ENCODE peak calls at places on chromosomes 7 and 10, in nine cellular contexts. S is GM12865, P is A549, Z is Caco-2, L is cardiac muscle cell, F is dorsolateral prefrontal cortex, D is neural progenitor cell, X is foreskin keratinocyte, U is heart right ventricle. C is an unnamed sample.

GRCh38 chr10:49611815-49612512 is 1.9 kb downstream of the SLC18A3 start:
- DNase-seq in L (no peak), X (no peak), Z (peak), F (peak), D (peak), U (no peak), P (no peak), S (no peak), C (no peak)

GRCh38 chr10:61993676-61994401 is 92.3 kb downstream of the ARID5B start:
- DNase-seq in L (peak), X (no peak), U (no peak), F (no peak), D (no peak), S (no peak), Z (no peak), P (no peak), C (no peak)

GRCh38 chr7:583410-584121 is 63.9 kb upstream of the PDGFA start:
- DNase-seq in D (no peak), X (no peak), S (no peak), U (no peak), F (no peak), L (no peak), P (no peak), Z (no peak), C (no peak)

GRCh38 chr10:79266092-79266491 is 81.2 kb upstream of the PPIF start:
- DNase-seq in F (no peak), S (peak), X (no peak), D (no peak), Z (no peak), U (no peak), P (no peak), L (no peak), C (no peak)

GRCh38 chr7:5450549-5451327 is 27.1 kb upstream of the TNRC18 start:
- DNase-seq in U (peak), D (peak), F (peak), X (no peak), P (peak), L (peak), S (peak), Z (peak), C (no peak)

GRCh38 chr10:125722811-125723210 is 3.3 kb downstream of the EDRF1 start:
- DNase-seq in Z (no peak), X (no peak), P (no peak), L (no peak), S (no peak), U (no peak), F (no peak), D (no peak), C (no peak)

GRCh38 chr7:39589323-39590111 is 23.3 kb downstream of the YAE1 start:
- DNase-seq in U (no peak), X (peak), S (peak), Z (no peak), F (no peak), P (peak), D (peak), L (peak), C (no peak)

GRCh38 chr10:69583106-69583505 is 9.9 kb upstream of the NEUROG3 start:
- DNase-seq in P (no peak), U (no peak), X (no peak), Z (no peak), L (no peak), S (no peak), F (no peak), D (no peak), C (no peak)

GRCh38 chr10:133568287-133568614 is 2.9 kb upstream of the SYCE1 start:
- DNase-seq in F (no peak), Z (no peak), S (no peak), P (no peak), L (no peak), U (no peak), X (no peak), D (no peak), C (no peak)

GRCh38 chr7:152522551-152522950 is 86.7 kb upstream of the KMT2C start:
- DNase-seq in F (peak), L (peak), Z (no peak), P (no peak), X (no peak), U (no peak), S (no peak), D (no peak), C (no peak)

GRCh38 chr10:70695241-70696030 is 23.1 kb downstream of the ADAMTS14 start:
- DNase-seq in F (no peak), Z (no peak), X (no peak), S (no peak), D (no peak), U (no peak), P (no peak), L (no peak), C (no peak)

GRCh38 chr10:129631011-129631410 is 164.0 kb downstream of the MGMT start:
- DNase-seq in X (no peak), F (no peak), D (no peak), Z (no peak), S (no peak), P (no peak), L (no peak), U (no peak), C (no peak)

GRCh38 chr7:105934577-105935185 is 28.4 kb upstream of the CDHR3 start:
- DNase-seq in U (no peak), X (no peak), D (peak), P (peak), L (peak), S (peak), F (no peak), Z (peak), C (no peak)

GRCh38 chr10:95214369-95214768 is 20.3 kb downstream of the ACSM6 start:
- DNase-seq in D (no peak), P (no peak), L (no peak), U (no peak), Z (no peak), F (no peak), S (no peak), X (no peak), C (no peak)

GRCh38 chr10:71741671-71742070 is 22.1 kb upstream of the C10orf105 start:
- DNase-seq in U (no peak), Z (no peak), S (no peak), F (no peak), D (no peak), X (no peak), P (no peak), L (no peak), C (no peak)

GRCh38 chr7:103766630-103767029 is 222.8 kb downstream of the RELN start:
- DNase-seq in L (no peak), U (no peak), Z (no peak), S (no peak), X (no peak), F (no peak), D (no peak), P (no peak), C (no peak)

GRCh38 chr10:124353091-124353815 is 65.5 kb downstream of the OAT start:
- DNase-seq in D (no peak), U (no peak), F (no peak), L (no peak), S (no peak), Z (peak), P (no peak), X (no peak), C (no peak)

GRCh38 chr10:34029455-34029854 is 695.0 kb upstream of the NRP1 start:
- DNase-seq in D (no peak), X (no peak), U (no peak), P (no peak), F (no peak), Z (no peak), L (no peak), S (no peak), C (no peak)

GRCh38 chr7:73872056-73872908 is 11.3 kb downstream of the TMEM270 start:
- DNase-seq in P (no peak), D (no peak), U (no peak), Z (no peak), F (no peak), X (no peak), S (no peak), L (no peak), C (no peak)

GRCh38 chr7:55192718-55193117 is 172.4 kb upstream of the LANCL2 start:
- DNase-seq in D (no peak), Z (no peak), F (no peak), L (peak), S (no peak), P (no peak), U (no peak), X (peak), C (no peak)

GRCh38 chr7:519974-520458 is 370 bp upstream of the PDGFA start:
- DNase-seq in S (peak), U (peak), P (peak), Z (no peak), D (peak), L (peak), F (peak), X (no peak), C (no peak)

GRCh38 chr7:390761-391410 is 100.9 kb downstream of the FOXL3 start:
- DNase-seq in D (no peak), S (no peak), U (no peak), X (no peak), P (no peak), L (no peak), Z (no peak), F (peak), C (no peak)

GRCh38 chr10:43983405-43983804 is 334.7 kb upstream of the ZNF32 start:
- DNase-seq in S (no peak), P (no peak), Z (no peak), X (no peak), D (no peak), L (no peak), U (no peak), F (no peak), C (no peak)

GRCh38 chr10:4391683-4392082 is 434.3 kb upstream of the AKR1E2 start:
- DNase-seq in Z (no peak), S (peak), X (no peak), U (no peak), L (peak), P (peak), F (no peak), D (no peak), C (no peak)

GRCh38 chr10:45451407-45451806 is 77.4 kb downstream of the ALOX5 start:
- DNase-seq in X (no peak), P (no peak), D (no peak), F (no peak), U (no peak), Z (no peak), S (no peak), L (no peak), C (no peak)

GRCh38 chr7:1677206-1678069 is 7.4 kb downstream of the ELFN1 start:
- DNase-seq in D (no peak), X (no peak), P (no peak), Z (peak), F (peak), U (no peak), L (no peak), S (no peak), C (no peak)

GRCh38 chr10:5942471-5942870 is 34.9 kb downstream of the IL15RA start:
- DNase-seq in P (no peak), X (no peak), D (no peak), U (peak), Z (no peak), S (no peak), L (no peak), F (peak), C (no peak)

GRCh38 chr10:14383266-14383665 is 52.5 kb upstream of the FRMD4A start:
- DNase-seq in X (no peak), D (no peak), U (no peak), L (no peak), P (no peak), Z (no peak), F (no peak), S (no peak), C (no peak)

GRCh38 chr10:22832198-22832597 is 95.7 kb upstream of the ARMC3 start:
- DNase-seq in P (no peak), Z (no peak), L (no peak), D (no peak), F (no peak), S (no peak), U (no peak), X (no peak), C (no peak)

GRCh38 chr7:7583731-7584130 is 17.0 kb downstream of the MIOS start:
- DNase-seq in U (no peak), D (no peak), F (no peak), Z (no peak), X (no peak), P (no peak), S (no peak), L (no peak), C (no peak)

GRCh38 chr7:15130666-15131541 is 228.4 kb upstream of the DGKB start:
- DNase-seq in L (peak), X (peak), D (no peak), Z (no peak), F (no peak), P (peak), U (no peak), S (no peak), C (no peak)

GRCh38 chr10:48465860-48466521 is 138.9 kb downstream of the ARHGAP22 start:
- DNase-seq in Z (peak), S (no peak), F (no peak), U (no peak), L (no peak), X (no peak), D (no peak), P (no peak), C (no peak)

GRCh38 chr7:857661-858060 is 18.7 kb upstream of the GET4 start:
- DNase-seq in X (no peak), L (no peak), P (no peak), F (no peak), D (no peak), Z (no peak), S (no peak), U (no peak), C (no peak)

GRCh38 chr7:57367171-57367570 is 82.8 kb upstream of the ZNF716 start:
- DNase-seq in P (no peak), S (no peak), X (no peak), F (no peak), U (no peak), Z (no peak), D (no peak), L (no peak), C (no peak)

GRCh38 chr7:139651308-139651707 is 126.5 kb downstream of the HIPK2 start:
- DNase-seq in S (peak), Z (no peak), P (no peak), F (no peak), U (no peak), D (no peak), L (no peak), X (no peak), C (no peak)

GRCh38 chr10:60282771-60283353 is 106.8 kb downstream of the ANK3 start:
- DNase-seq in U (no peak), D (no peak), P (peak), X (peak), L (peak), S (peak), F (no peak), Z (no peak), C (no peak)

GRCh38 chr10:100637785-100638184 is 102.0 kb downstream of the HIF1AN start:
- DNase-seq in L (peak), F (no peak), D (peak), Z (peak), U (no peak), P (peak), X (no peak), S (no peak), C (no peak)
- TF ChIP-seq CTCF in L (peak), F (no peak), D (peak), Z (peak), U (no peak), P (peak), X (peak), S (peak), C (no peak)

GRCh38 chr7:148696787-148697186 is 1.9 kb upstream of the CUL1 start:
- DNase-seq in X (no peak), S (no peak), D (no peak), F (no peak), L (no peak), U (no peak), P (no peak), Z (no peak), C (no peak)

GRCh38 chr7:148694631-148695030 is 4.1 kb upstream of the CUL1 start:
- DNase-seq in L (no peak), P (no peak), D (no peak), U (no peak), S (no peak), F (no peak), X (no peak), Z (no peak), C (no peak)

GRCh38 chr7:148695953-148696352 is 2.8 kb upstream of the CUL1 start:
- DNase-seq in S (no peak), P (no peak), L (no peak), D (no peak), U (no peak), X (no peak), F (no peak), Z (no peak), C (no peak)

GRCh38 chr7:148697256-148697841 is 1.4 kb upstream of the CUL1 start:
- DNase-seq in X (no peak), D (no peak), F (no peak), L (peak), P (no peak), S (peak), Z (no peak), U (peak), C (no peak)

GRCh38 chr7:148693651-148694050 is 5.1 kb upstream of the CUL1 start:
- DNase-seq in L (no peak), S (no peak), U (no peak), X (no peak), P (no peak), F (no peak), D (no peak), Z (no peak), C (no peak)
- TF ChIP-seq CTCF in L (no peak), S (no peak), U (no peak), X (no peak), P (no peak), F (no peak), D (no peak), Z (no peak), C (no peak)

DNA sequence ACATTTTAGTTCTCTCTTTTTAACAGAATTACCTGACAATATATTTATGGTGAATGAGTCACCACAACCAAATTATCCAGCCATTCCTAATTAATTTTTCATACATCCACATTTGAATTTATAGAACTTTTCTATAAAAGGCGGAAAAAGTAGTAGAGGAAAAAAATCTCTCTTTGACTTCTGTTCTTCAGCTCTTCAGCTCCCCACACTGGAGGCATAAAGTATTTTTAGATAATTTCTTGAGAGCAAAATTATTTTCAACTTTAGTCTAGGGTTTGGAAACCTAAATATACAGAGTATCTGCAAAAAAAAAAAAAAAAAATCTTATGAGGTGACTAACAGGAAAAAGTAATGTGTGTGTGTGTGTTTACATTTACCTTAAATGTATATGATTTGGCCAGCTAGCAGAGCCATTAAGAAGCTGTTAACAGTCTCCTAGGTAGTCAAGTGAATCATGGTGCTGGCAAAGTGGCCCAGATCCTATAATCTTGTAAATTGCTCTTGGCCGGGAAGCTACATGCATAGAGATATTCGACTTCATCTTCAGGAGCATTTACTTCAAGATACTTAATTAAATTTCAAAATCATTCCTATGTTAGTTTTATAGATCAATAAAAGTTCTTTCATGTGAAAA is 383.1 kb upstream of the STEAP1 start:
- DNase-seq in Z (no peak), U (no peak), D (no peak), F (no peak), X (no peak), P (no peak), S (no peak), L (no peak), C (no peak)
- TF ChIP-seq CTCF in Z (peak), U (no peak), D (peak), F (no peak), X (no peak), P (no peak), S (no peak), L (no peak), C (no peak)

DNA sequence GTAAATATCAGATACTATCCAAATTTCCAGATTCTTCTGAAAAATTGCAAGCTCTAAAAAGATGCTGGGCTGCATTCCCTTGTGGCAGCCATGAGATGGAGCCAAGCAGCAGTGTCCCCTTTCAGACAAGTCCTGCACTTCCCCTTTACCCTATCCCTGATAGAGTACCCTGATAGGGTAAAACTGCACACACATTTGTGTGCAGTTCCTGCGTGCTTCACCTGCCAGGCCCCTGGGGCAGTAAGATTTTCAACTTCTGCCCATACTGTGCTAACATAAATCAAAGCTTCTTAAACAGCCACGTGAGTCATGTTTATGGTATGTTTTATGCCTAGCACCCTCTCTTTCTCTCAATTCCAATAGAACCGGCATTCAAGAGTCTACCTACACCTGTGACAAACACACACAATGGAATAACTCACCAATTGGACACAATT is 52.2 kb downstream of the IFIT5 start:
- DNase-seq in D (peak), U (peak), X (peak), F (no peak), L (peak), Z (peak), S (peak), P (peak), C (no peak)
- TF ChIP-seq CTCF in D (peak), U (peak), X (peak), F (no peak), L (peak), Z (peak), S (peak), P (peak), C (no peak)

DNA sequence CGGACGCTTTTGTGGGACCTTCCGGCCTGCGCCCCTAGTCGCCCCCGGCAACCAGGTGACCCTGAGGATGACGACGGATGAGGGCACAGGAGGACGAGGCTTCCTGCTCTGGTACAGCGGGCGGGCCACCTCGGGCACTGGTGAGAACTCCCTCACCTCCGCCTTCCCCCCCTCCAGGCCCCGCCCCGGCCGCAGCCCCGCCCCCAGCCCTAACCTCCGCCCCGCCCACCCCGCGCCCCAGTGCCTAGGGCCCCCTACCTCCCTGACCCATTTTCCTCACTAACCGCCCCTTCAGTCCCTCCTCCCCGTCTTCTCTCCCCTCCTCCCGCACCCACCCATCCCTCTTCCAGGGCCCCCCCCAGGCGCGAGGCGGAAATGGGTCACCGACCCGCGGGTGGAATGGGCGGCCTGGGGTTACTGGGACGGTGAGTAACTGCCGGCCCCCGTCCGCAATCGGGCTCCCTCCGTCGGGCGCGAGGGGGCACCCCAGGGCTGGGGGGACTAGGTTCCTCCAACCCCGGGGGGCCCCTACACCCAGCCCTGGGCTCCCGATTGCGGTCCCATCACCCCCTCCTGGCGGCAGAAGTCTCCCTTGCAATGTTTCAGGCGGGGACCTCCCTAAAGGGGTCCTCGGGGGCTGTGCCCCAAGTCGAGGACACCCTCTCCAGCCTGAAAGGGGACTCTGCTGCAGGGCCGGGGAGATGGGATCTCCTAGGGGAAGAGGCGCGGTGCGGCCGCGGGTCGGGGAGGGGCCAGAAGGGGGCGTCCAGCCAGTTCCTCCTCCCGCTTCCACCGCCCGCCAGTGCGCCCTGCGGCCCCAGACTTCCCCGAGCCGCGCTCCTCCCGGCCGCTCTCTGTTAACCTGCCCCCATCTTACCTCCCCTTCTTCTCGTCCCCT is 2.2 kb downstream of the PCOLCE start:
- DNase-seq in P (peak), D (peak), X (no peak), S (peak), U (peak), Z (peak), L (peak), F (no peak), C (no peak)
- TF ChIP-seq CTCF in P (peak), D (peak), X (peak), S (peak), U (peak), Z (peak), L (peak), F (peak), C (no peak)

C was measured in omental fat pad.